ENCODE peak calls at places on chromosomes 2 and 18, in ten cellular contexts. One of them, this sample, is unnamed.

GRCh38 chr2:100902833-100903405 is 83.0 kb downstream of the NPAS2 start:
- DNase-seq in ovary: no peak
- DNase-seq in transverse colon: no peak
- DNase-seq in stomach: no peak
- DNase-seq in H1: no peak
- DNase-seq in sigmoid colon: no peak
- DNase-seq in A549: peak; percentile 94
- DNase-seq in GM12878: no peak
- DNase-seq in suprapubic skin: no peak
- DNase-seq in HepG2: peak; percentile 81
- DNase-seq in this sample: peak; percentile 19

GRCh38 chr2:179268277-179268935 is 3.8 kb upstream of the SESTD1 start:
- DNase-seq in ovary: no peak
- DNase-seq in transverse colon: no peak
- DNase-seq in stomach: no peak
- DNase-seq in H1: no peak
- DNase-seq in sigmoid colon: peak; percentile 69
- DNase-seq in A549: peak; percentile 7
- DNase-seq in GM12878: no peak
- DNase-seq in suprapubic skin: peak; percentile 67
- DNase-seq in HepG2: peak; percentile 60
- DNase-seq in this sample: no peak

GRCh38 chr2:72955188-72956049 is 38.1 kb downstream of the EMX1 start:
- DNase-seq in ovary: no peak
- DNase-seq in transverse colon: no peak
- DNase-seq in stomach: no peak
- DNase-seq in H1: no peak
- DNase-seq in sigmoid colon: no peak
- DNase-seq in A549: no peak
- DNase-seq in GM12878: no peak
- DNase-seq in suprapubic skin: no peak
- DNase-seq in HepG2: no peak
- DNase-seq in this sample: no peak

GRCh38 chr2:233700028-233700635 is 7.4 kb downstream of the UGT1A6 start:
- DNase-seq in ovary: no peak
- DNase-seq in transverse colon: peak; percentile 31
- DNase-seq in stomach: peak; percentile 74
- DNase-seq in H1: no peak
- DNase-seq in sigmoid colon: no peak
- DNase-seq in A549: peak; percentile 61
- DNase-seq in GM12878: no peak
- DNase-seq in suprapubic skin: no peak
- DNase-seq in HepG2: peak; percentile 56
- DNase-seq in this sample: no peak

GRCh38 chr18:21298351-21298750 is 56.3 kb downstream of the GREB1L start:
- DNase-seq in ovary: no peak
- DNase-seq in transverse colon: no peak
- DNase-seq in stomach: no peak
- DNase-seq in H1: no peak
- DNase-seq in sigmoid colon: no peak
- DNase-seq in A549: no peak
- DNase-seq in GM12878: no peak
- DNase-seq in suprapubic skin: no peak
- DNase-seq in HepG2: no peak
- DNase-seq in this sample: no peak

GRCh38 chr18:22346342-22346967 is 71.3 kb downstream of the CTAGE1 start:
- DNase-seq in ovary: peak; percentile 63
- DNase-seq in transverse colon: peak; percentile 81
- DNase-seq in stomach: peak; percentile 76
- DNase-seq in H1: no peak
- DNase-seq in sigmoid colon: no peak
- DNase-seq in A549: no peak
- DNase-seq in GM12878: no peak
- DNase-seq in suprapubic skin: no peak
- DNase-seq in HepG2: no peak
- DNase-seq in this sample: peak; percentile 72

GRCh38 chr2:83536489-83537020 is 922.5 kb downstream of the SUCLG1 start:
- DNase-seq in ovary: no peak
- DNase-seq in transverse colon: no peak
- DNase-seq in stomach: no peak
- DNase-seq in H1: no peak
- DNase-seq in sigmoid colon: no peak
- DNase-seq in A549: no peak
- DNase-seq in GM12878: no peak
- DNase-seq in suprapubic skin: no peak
- DNase-seq in HepG2: no peak
- DNase-seq in this sample: no peak

GRCh38 chr18:58691256-58691655 is 20.0 kb downstream of the MALT1 start:
- DNase-seq in ovary: no peak
- DNase-seq in transverse colon: no peak
- DNase-seq in stomach: no peak
- DNase-seq in H1: no peak
- DNase-seq in sigmoid colon: no peak
- DNase-seq in A549: no peak
- DNase-seq in GM12878: no peak
- DNase-seq in suprapubic skin: no peak
- DNase-seq in HepG2: no peak
- DNase-seq in this sample: no peak

GRCh38 chr2:71784734-71785549 is 331.6 kb downstream of the DYSF start:
- DNase-seq in ovary: no peak
- DNase-seq in transverse colon: no peak
- DNase-seq in stomach: no peak
- DNase-seq in H1: peak; percentile 35
- DNase-seq in sigmoid colon: no peak
- DNase-seq in A549: peak; percentile 87
- DNase-seq in GM12878: no peak
- DNase-seq in suprapubic skin: no peak
- DNase-seq in HepG2: peak; percentile 33
- DNase-seq in this sample: no peak

GRCh38 chr2:8023241-8023640 is 658.6 kb upstream of the ID2 start:
- DNase-seq in ovary: no peak
- DNase-seq in transverse colon: no peak
- DNase-seq in stomach: no peak
- DNase-seq in H1: no peak
- DNase-seq in sigmoid colon: no peak
- DNase-seq in A549: no peak
- DNase-seq in GM12878: no peak
- DNase-seq in suprapubic skin: no peak
- DNase-seq in HepG2: no peak
- DNase-seq in this sample: no peak

GRCh38 chr2:226680674-226681073 is 118.9 kb downstream of the IRS1 start:
- DNase-seq in ovary: no peak
- DNase-seq in transverse colon: no peak
- DNase-seq in stomach: no peak
- DNase-seq in H1: no peak
- DNase-seq in sigmoid colon: no peak
- DNase-seq in A549: no peak
- DNase-seq in GM12878: no peak
- DNase-seq in suprapubic skin: no peak
- DNase-seq in HepG2: peak; percentile 54
- DNase-seq in this sample: no peak
- H3K4me1 ChIP-seq in ovary: no peaks in the 10 kb centered on the region
- H3K4me1 ChIP-seq in transverse colon: peaks cover 15% of the 10 kb centered on the region
- H3K4me1 ChIP-seq in stomach: peaks cover 16% of the 10 kb centered on the region
- H3K4me1 ChIP-seq in H1: no peaks in the 10 kb centered on the region
- H3K4me1 ChIP-seq in sigmoid colon: no peaks in the 10 kb centered on the region
- H3K4me1 ChIP-seq in A549: no peaks in the 10 kb centered on the region
- H3K4me1 ChIP-seq in GM12878: no peaks in the 10 kb centered on the region
- H3K4me1 ChIP-seq in suprapubic skin: peaks cover 15% of the 10 kb centered on the region
- H3K4me1 ChIP-seq in HepG2: peaks cover 22% of the 10 kb centered on the region
- H3K4me1 ChIP-seq in this sample: no peaks in the 10 kb centered on the region

DNA sequence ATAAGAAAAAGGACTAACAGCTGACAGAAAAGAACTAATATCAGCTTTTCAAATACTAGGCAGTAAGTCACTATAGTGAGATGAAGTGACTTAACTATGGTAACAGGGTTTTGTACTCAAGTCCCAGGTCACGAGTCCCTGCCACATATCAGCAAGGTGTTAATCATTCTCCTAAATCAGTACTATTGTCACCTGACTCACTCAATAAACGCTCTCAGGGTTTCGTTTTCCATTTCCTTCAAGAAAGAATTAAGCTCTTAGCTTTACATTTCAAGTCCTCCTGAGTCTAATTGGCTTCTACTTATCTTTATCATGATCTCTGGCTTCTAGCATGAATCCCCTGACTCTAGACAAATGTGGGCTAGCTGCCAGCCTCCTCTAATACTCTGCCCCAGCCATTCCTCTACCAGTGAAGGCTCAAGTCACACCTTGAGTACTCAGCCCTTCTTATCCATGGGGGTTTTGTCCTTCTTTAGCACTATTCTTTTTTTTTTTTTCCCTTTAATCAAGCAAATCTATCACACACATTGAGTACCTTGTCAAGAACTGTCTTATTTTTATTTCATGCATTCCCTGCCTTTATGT is 20.1 kb downstream of the BUB1 start:
- DNase-seq in ovary: no peak
- DNase-seq in transverse colon: peak; percentile 44
- DNase-seq in stomach: peak; percentile 67
- DNase-seq in H1: no peak
- DNase-seq in sigmoid colon: no peak
- DNase-seq in A549: no peak
- DNase-seq in GM12878: no peak
- DNase-seq in suprapubic skin: no peak
- DNase-seq in HepG2: no peak
- DNase-seq in this sample: no peak
- TF ChIP-seq POLR2A in ovary: no peak
- TF ChIP-seq POLR2A in transverse colon: no peak
- TF ChIP-seq POLR2A in stomach: no peak
- TF ChIP-seq POLR2A in H1: no peak
- TF ChIP-seq POLR2A in sigmoid colon: no peak
- TF ChIP-seq POLR2A in A549: no peak
- TF ChIP-seq POLR2A in GM12878: no peak
- TF ChIP-seq POLR2A in suprapubic skin: no peak
- TF ChIP-seq POLR2A in HepG2: no peak
- TF ChIP-seq POLR2A in this sample: no peak

GRCh38 chr18:46156124-46156745 is 52.0 kb downstream of the HAUS1 start:
- DNase-seq in ovary: no peak
- DNase-seq in transverse colon: no peak
- DNase-seq in stomach: no peak
- DNase-seq in H1: no peak
- DNase-seq in sigmoid colon: no peak
- DNase-seq in A549: no peak
- DNase-seq in GM12878: no peak
- DNase-seq in suprapubic skin: no peak
- DNase-seq in HepG2: no peak
- DNase-seq in this sample: no peak

GRCh38 chr18:46152808-46153617 is 48.8 kb downstream of the HAUS1 start:
- DNase-seq in ovary: no peak
- DNase-seq in transverse colon: no peak
- DNase-seq in stomach: no peak
- DNase-seq in H1: peak; percentile 58
- DNase-seq in sigmoid colon: no peak
- DNase-seq in A549: no peak
- DNase-seq in GM12878: no peak
- DNase-seq in suprapubic skin: peak; percentile 26
- DNase-seq in HepG2: no peak
- DNase-seq in this sample: no peak

GRCh38 chr18:46148810-46149209 is 44.6 kb downstream of the HAUS1 start:
- DNase-seq in ovary: no peak
- DNase-seq in transverse colon: peak; percentile 25
- DNase-seq in stomach: peak; percentile 60
- DNase-seq in H1: peak; percentile 79
- DNase-seq in sigmoid colon: no peak
- DNase-seq in A549: peak; percentile 31
- DNase-seq in GM12878: no peak
- DNase-seq in suprapubic skin: no peak
- DNase-seq in HepG2: peak; percentile 59
- DNase-seq in this sample: peak; percentile 18

GRCh38 chr18:46155652-46156051 is 51.5 kb downstream of the HAUS1 start:
- DNase-seq in ovary: no peak
- DNase-seq in transverse colon: no peak
- DNase-seq in stomach: no peak
- DNase-seq in H1: no peak
- DNase-seq in sigmoid colon: no peak
- DNase-seq in A549: no peak
- DNase-seq in GM12878: no peak
- DNase-seq in suprapubic skin: no peak
- DNase-seq in HepG2: no peak
- DNase-seq in this sample: no peak

DNA sequence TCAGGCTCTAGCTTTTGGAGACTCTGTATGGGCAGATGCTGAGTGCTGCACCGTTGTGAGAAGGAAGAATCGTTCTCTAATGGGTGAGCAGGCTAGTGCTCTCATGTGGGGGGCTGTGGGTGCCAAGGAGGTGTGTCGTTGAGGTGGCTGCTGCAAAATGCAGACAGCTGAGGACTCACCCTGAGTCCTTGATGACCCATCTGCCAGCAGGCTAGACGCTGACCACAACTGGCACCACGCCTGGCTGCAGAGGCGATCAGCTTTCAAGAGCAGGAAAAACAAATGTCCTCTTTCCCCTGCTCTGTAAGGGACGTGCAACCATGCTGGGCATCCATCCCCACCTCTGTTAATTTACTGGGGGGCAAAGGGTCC is 48.2 kb downstream of the HAUS1 start:
- DNase-seq in ovary: no peak
- DNase-seq in transverse colon: no peak
- DNase-seq in stomach: no peak
- DNase-seq in H1: no peak
- DNase-seq in sigmoid colon: no peak
- DNase-seq in A549: no peak
- DNase-seq in GM12878: no peak
- DNase-seq in suprapubic skin: peak; percentile 36
- DNase-seq in HepG2: no peak
- DNase-seq in this sample: no peak
- TF ChIP-seq EP300 in ovary: no peak
- TF ChIP-seq EP300 in transverse colon: no peak
- TF ChIP-seq EP300 in stomach: no peak
- TF ChIP-seq EP300 in H1: no peak
- TF ChIP-seq EP300 in sigmoid colon: no peak
- TF ChIP-seq EP300 in A549: no peak
- TF ChIP-seq EP300 in GM12878: no peak
- TF ChIP-seq EP300 in suprapubic skin: no peak
- TF ChIP-seq EP300 in HepG2: no peak
- TF ChIP-seq EP300 in this sample: no peak

DNA sequence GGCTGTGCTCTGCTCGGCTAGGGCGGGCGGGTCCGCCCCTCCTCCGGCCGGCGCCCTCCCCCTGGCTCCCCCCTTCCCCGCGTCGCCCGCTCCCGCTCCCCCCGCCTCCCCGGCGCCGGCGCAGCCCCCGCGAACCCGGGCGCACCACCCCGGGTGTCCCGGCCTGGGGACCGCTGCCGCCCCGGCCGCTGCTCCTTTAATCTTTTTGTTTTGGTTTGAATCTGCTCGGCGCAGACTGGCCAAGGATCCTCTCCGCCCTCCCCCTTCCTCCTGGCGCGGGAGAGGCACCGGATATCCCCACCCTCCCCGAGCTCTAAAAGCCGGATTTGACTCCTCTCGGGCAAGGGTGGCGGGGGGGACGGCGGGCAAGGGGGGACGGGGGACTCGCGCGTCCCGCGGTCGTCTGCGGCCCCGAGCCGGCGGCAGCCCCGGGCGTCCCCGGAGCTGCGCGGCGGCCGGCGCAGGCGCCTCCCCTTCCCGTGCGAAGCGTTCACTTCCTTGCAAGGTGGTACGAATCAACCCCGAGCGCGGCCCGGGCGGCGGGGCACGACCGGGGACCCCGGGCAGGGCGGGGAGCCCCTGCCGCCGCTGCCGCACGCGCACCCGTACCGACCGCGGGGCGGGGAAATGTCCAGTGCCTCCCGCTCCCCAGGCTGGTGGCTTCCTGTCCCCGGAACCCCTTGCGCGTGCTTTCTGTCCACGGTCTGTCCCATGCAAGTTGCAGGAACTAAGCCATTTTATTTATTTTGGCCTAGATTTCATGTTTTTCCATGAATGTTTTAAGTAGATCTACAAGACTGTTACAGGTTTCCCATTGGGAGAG is at the start of gene PTGR3:
- DNase-seq in ovary: peak; percentile 89
- DNase-seq in transverse colon: peak; percentile 87
- DNase-seq in stomach: peak; percentile 78
- DNase-seq in H1: peak; percentile 76
- DNase-seq in sigmoid colon: peak; percentile 94
- DNase-seq in A549: peak; percentile 76
- DNase-seq in GM12878: peak; percentile 40
- DNase-seq in suprapubic skin: peak; percentile 94
- DNase-seq in HepG2: peak; percentile 86
- DNase-seq in this sample: peak; percentile 85
- H3K4me1 ChIP-seq in ovary: peaks cover 4% of the 10 kb centered on the region
- H3K4me1 ChIP-seq in transverse colon: peaks cover 39% of the 10 kb centered on the region
- H3K4me1 ChIP-seq in stomach: peaks cover 65% of the 10 kb centered on the region
- H3K4me1 ChIP-seq in H1: peaks cover 32% of the 10 kb centered on the region
- H3K4me1 ChIP-seq in sigmoid colon: peaks cover 53% of the 10 kb centered on the region
- H3K4me1 ChIP-seq in A549: peaks cover 22% of the 10 kb centered on the region
- H3K4me1 ChIP-seq in GM12878: peaks cover 6% of the 10 kb centered on the region
- H3K4me1 ChIP-seq in suprapubic skin: peaks cover 63% of the 10 kb centered on the region
- H3K4me1 ChIP-seq in HepG2: peaks cover 43% of the 10 kb centered on the region
- H3K4me1 ChIP-seq in this sample: peaks cover 62% of the 10 kb centered on the region

This sample was measured in tibial nerve.